ENCODE peak calls at places on chromosomes 5 and 9, in eight cellular contexts. J is A172; X is head of caudate nucleus; G is activated CD8-positive, alpha-beta memory T cell treated with anti-CD3 and anti-CD28 coated beads, Interleukin-2, amount 10 ng/mL, durations not matched to agents 7 days and 5 days; H is central memory CD8-positive, alpha-beta T cell; Z is central memory CD4-positive, alpha-beta T cell; P is putamen; N is cardiac fibroblast. L is an unnamed sample.

GRCh38 chr9:68925175-68925574 is 88.7 kb downstream of the PRKACG start:
- DNase-seq in J (no peak), X (no peak), G (no peak), H (no peak), Z (no peak), P (no peak), N (no peak), L (no peak)

GRCh38 chr9:82332774-82333152 is 344.2 kb downstream of the SPATA31D1 start:
- DNase-seq in J (peak; percentile 7), X (no peak), G (no peak), H (no peak), Z (no peak), P (no peak), N (no peak), L (no peak)

GRCh38 chr9:107929439-107929838 is 439.9 kb upstream of the KLF4 start:
- DNase-seq in J (no peak), X (peak; percentile 44), G (no peak), H (no peak), Z (no peak), P (no peak), N (peak; percentile 55), L (peak; percentile 16)

GRCh38 chr5:179167871-179168451 is 107.8 kb downstream of the ZNF354C start:
- DNase-seq in J (no peak), X (no peak), G (no peak), H (no peak), Z (no peak), P (no peak), N (no peak), L (no peak)

GRCh38 chr5:16995372-16995771 is 59.3 kb upstream of the MYO10 start:
- DNase-seq in J (no peak), X (no peak), G (no peak), H (no peak), Z (no peak), P (no peak), N (peak; percentile 55), L (no peak)

GRCh38 chr5:31957151-31957550 is 217.0 kb downstream of the GOLPH3 start:
- DNase-seq in J (no peak), X (no peak), G (no peak), H (no peak), Z (no peak), P (no peak), N (no peak), L (no peak)

GRCh38 chr9:137366891-137367381 is 56.0 kb downstream of the EXD3 start:
- DNase-seq in J (no peak), X (no peak), G (no peak), H (no peak), Z (no peak), P (no peak), N (no peak), L (no peak)

GRCh38 chr5:64773533-64773932 is 4.8 kb downstream of the CWC27 start:
- DNase-seq in J (no peak), X (no peak), G (no peak), H (no peak), Z (no peak), P (no peak), N (no peak), L (no peak)

GRCh38 chr5:10489810-10490426 is 48.2 kb downstream of the ROPN1L start:
- DNase-seq in J (peak; percentile 60), X (no peak), G (peak; percentile 51), H (no peak), Z (no peak), P (peak; percentile 33), N (peak; percentile 33), L (no peak)

GRCh38 chr5:14727428-14727865 is 62.9 kb downstream of the OTULIN start:
- DNase-seq in J (peak; percentile 80), X (peak; percentile 92), G (peak; percentile 78), H (peak; percentile 59), Z (peak; percentile 63), P (peak; percentile 91), N (peak; percentile 87), L (peak; percentile 79)

GRCh38 chr5:173592050-173592669 is 24.3 kb downstream of the BOD1 start:
- DNase-seq in J (peak; percentile 16), X (no peak), G (no peak), H (no peak), Z (no peak), P (no peak), N (peak; percentile 37), L (no peak)

GRCh38 chr5:143106175-143106574 is 297.3 kb downstream of the NR3C1 start:
- DNase-seq in J (peak; percentile 82), X (no peak), G (no peak), H (no peak), Z (no peak), P (no peak), N (peak; percentile 63), L (peak; percentile 16)

GRCh38 chr9:105608685-105609598 is 51.0 kb downstream of the FKTN start:
- DNase-seq in J (peak; percentile 74), X (no peak), G (no peak), H (no peak), Z (peak; percentile 13), P (peak; percentile 29), N (peak; percentile 68), L (peak; percentile 11)

GRCh38 chr9:127693143-127693542 is 13.6 kb upstream of the CFAP157 start:
- DNase-seq in J (no peak), X (peak; percentile 55), G (no peak), H (no peak), Z (no peak), P (peak; percentile 61), N (no peak), L (no peak)

GRCh38 chr9:19117039-19117716 is 10.1 kb downstream of the PLIN2 start:
- DNase-seq in J (no peak), X (no peak), G (no peak), H (no peak), Z (no peak), P (no peak), N (no peak), L (no peak)

GRCh38 chr9:69122391-69123141 is 51.5 kb upstream of the TJP2 start:
- DNase-seq in J (peak; percentile 60), X (no peak), G (peak; percentile 36), H (no peak), Z (no peak), P (no peak), N (peak; percentile 89), L (peak; percentile 79)

GRCh38 chr9:91164724-91165520 is 196.8 kb downstream of the AUH start:
- DNase-seq in J (peak; percentile 99), X (peak; percentile 63), G (peak; percentile 96), H (peak; percentile 39), Z (peak; percentile 25), P (peak; percentile 7), N (peak; percentile 94), L (peak; percentile 99)

GRCh38 chr9:133726401-133727276 is 11.5 kb downstream of the SARDH start:
- DNase-seq in J (peak; percentile 78), X (peak; percentile 43), G (peak; percentile 72), H (peak; percentile 52), Z (peak; percentile 48), P (no peak), N (peak; percentile 70), L (peak; percentile 56)

GRCh38 chr9:81815781-81816180 is 112.4 kb upstream of the SPATA31D4 start:
- DNase-seq in J (no peak), X (no peak), G (no peak), H (no peak), Z (no peak), P (no peak), N (no peak), L (no peak)

GRCh38 chr5:8954801-8955200 is 591.1 kb downstream of the SEMA5A start:
- DNase-seq in J (no peak), X (no peak), G (no peak), H (no peak), Z (no peak), P (no peak), N (peak; percentile 20), L (no peak)

GRCh38 chr9:109033941-109034700 is 20.8 kb upstream of the CTNNAL1 start:
- DNase-seq in J (no peak), X (no peak), G (no peak), H (no peak), Z (no peak), P (no peak), N (no peak), L (no peak)

GRCh38 chr9:21770877-21771560 is 31.4 kb upstream of the MTAP start:
- DNase-seq in J (no peak), X (no peak), G (no peak), H (no peak), Z (no peak), P (no peak), N (peak; percentile 93), L (peak; percentile 80)

GRCh38 chr5:73987915-73988314 is 361.9 kb downstream of the ARHGEF28 start:
- DNase-seq in J (no peak), X (no peak), G (no peak), H (no peak), Z (no peak), P (no peak), N (no peak), L (no peak)

GRCh38 chr5:9888517-9888916 is 258.4 kb upstream of the TAS2R1 start:
- DNase-seq in J (peak; percentile 84), X (no peak), G (no peak), H (no peak), Z (no peak), P (no peak), N (peak; percentile 89), L (peak; percentile 88)

GRCh38 chr5:151903243-151903653 is 21.4 kb downstream of the GLRA1 start:
- DNase-seq in J (no peak), X (no peak), G (no peak), H (no peak), Z (no peak), P (no peak), N (no peak), L (no peak)

GRCh38 chr5:111851616-111852015 is 94.6 kb upstream of the NREP start:
- DNase-seq in J (no peak), X (no peak), G (no peak), H (no peak), Z (no peak), P (no peak), N (no peak), L (no peak)